ENCODE peak calls at places on chromosome 12, in six cellular contexts. V is naive thymus-derived CD4-positive, alpha-beta T cell; E is lower lobe of right lung; O is tibial artery; Y is body of pancreas; D is CD8-positive, alpha-beta memory T cell. H is an unnamed sample.
A peak's percentile ranks its signal among the peaks of the same experiment; 100 is the strongest.

GRCh38 chr12:22765731-22766130 is 140.8 kb downstream of the ETNK1 start:
- DNase-seq in Y (no peak), E (no peak), D (no peak), O (no peak), V (no peak), H (no peak)

GRCh38 chr12:119258149-119258548 is 76.4 kb upstream of the CCDC60 start:
- DNase-seq in E (no peak), O (no peak), V (no peak), D (no peak), Y (no peak), H (no peak)

GRCh38 chr12:24255920-24256635 is 306.6 kb upstream of the SOX5 start:
- DNase-seq in E (no peak), Y (no peak), D (no peak), V (no peak), O (no peak), H (no peak)

GRCh38 chr12:88559772-88560171 is 20.5 kb downstream of the KITLG start:
- DNase-seq in D (no peak), O (no peak), E (no peak), Y (no peak), V (no peak), H (no peak)

GRCh38 chr12:70400124-70400523 is 34.0 kb downstream of the KCNMB4 start:
- DNase-seq in D (no peak), O (no peak), E (no peak), Y (no peak), V (no peak), H (no peak)

GRCh38 chr12:38110026-38110699 is 206.4 kb upstream of the ALG10B start:
- DNase-seq in D (no peak), V (no peak), O (no peak), E (no peak), Y (no peak), H (no peak)

GRCh38 chr12:3364661-3365264 is 126.2 kb upstream of the PRMT8 start:
- DNase-seq in E (no peak), Y (no peak), V (no peak), O (no peak), D (no peak), H (no peak)

GRCh38 chr12:42482086-42482819 is 107.3 kb downstream of the PRICKLE1 start:
- DNase-seq in V (no peak), O (peak; percentile 32), Y (peak; percentile 73), E (peak; percentile 81), D (no peak), H (peak; percentile 78)

GRCh38 chr12:16349132-16349463 is 1.7 kb downstream of the MGST1 start:
- DNase-seq in Y (peak; percentile 76), V (no peak), D (no peak), O (peak; percentile 83), E (peak; percentile 62), H (no peak)

GRCh38 chr12:67288561-67288960 is 19.4 kb downstream of the CAND1 start:
- DNase-seq in Y (no peak), V (no peak), E (no peak), O (no peak), D (no peak), H (no peak)

GRCh38 chr12:95497031-95497430 is 23.1 kb downstream of the METAP2 start:
- DNase-seq in O (no peak), V (no peak), Y (no peak), D (no peak), E (no peak), H (no peak)

GRCh38 chr12:98758331-98758730 is 113.2 kb downstream of the APAF1 start:
- DNase-seq in V (no peak), Y (no peak), E (no peak), D (no peak), O (peak; percentile 43), H (no peak)

GRCh38 chr12:53543539-53543938 is 36.3 kb upstream of the NPFF start:
- DNase-seq in D (no peak), O (peak; percentile 61), E (peak; percentile 51), Y (peak; percentile 54), V (peak; percentile 61), H (no peak)

GRCh38 chr12:60264094-60264493 is 668.3 kb downstream of the SLC16A7 start:
- DNase-seq in O (no peak), V (no peak), D (no peak), Y (no peak), E (no peak), H (no peak)

DNA sequence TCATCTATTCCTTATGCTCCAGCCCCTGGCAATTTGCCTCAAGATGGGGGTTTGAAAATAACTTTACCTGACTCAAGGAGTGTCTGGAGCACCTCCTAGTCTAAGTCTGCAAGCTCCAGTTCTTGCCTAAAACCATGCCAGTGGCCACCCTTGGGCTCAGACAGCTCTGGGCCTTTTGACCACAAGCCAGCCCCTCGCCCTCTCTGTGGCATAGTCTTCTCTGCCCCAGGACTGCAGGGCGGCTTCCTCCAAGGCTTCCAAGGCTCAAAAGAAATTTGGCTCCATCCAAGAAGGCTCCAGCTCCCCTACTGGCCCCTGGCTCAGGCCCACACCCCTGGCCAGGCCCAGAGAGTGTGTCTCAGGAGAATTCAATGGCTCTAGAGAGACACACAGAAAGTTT is 14.8 kb downstream of the ACVRL1 start:
- DNase-seq in E (no peak), O (no peak), Y (no peak), D (no peak), V (no peak), H (peak; percentile 35)
- H3K4me1 ChIP-seq in E (peaks cover 58% of the 10 kb centered on the region), O (peaks cover 12% of the 10 kb centered on the region), Y (peaks cover 27% of the 10 kb centered on the region), D (no peaks in the 10 kb centered on the region), V (no peaks in the 10 kb centered on the region), H (peaks cover 39% of the 10 kb centered on the region)

GRCh38 chr12:63897931-63898330 is 53.4 kb downstream of the SRGAP1 start:
- DNase-seq in D (no peak), E (no peak), Y (peak; percentile 18), V (no peak), O (no peak), H (no peak)

GRCh38 chr12:63900922-63901793 is 56.7 kb downstream of the SRGAP1 start:
- DNase-seq in Y (peak; percentile 30), D (no peak), E (no peak), V (no peak), O (no peak), H (no peak)

GRCh38 chr12:63899396-63899795 is 54.9 kb downstream of the SRGAP1 start:
- DNase-seq in E (no peak), D (no peak), O (no peak), V (no peak), Y (peak; percentile 79), H (no peak)

GRCh38 chr12:63895841-63896240 is 51.3 kb downstream of the SRGAP1 start:
- DNase-seq in O (no peak), Y (no peak), D (no peak), V (no peak), E (no peak), H (no peak)

GRCh38 chr12:63898764-63899337 is 54.4 kb downstream of the SRGAP1 start:
- DNase-seq in D (no peak), V (no peak), Y (peak; percentile 15), E (no peak), O (no peak), H (no peak)
- H3K27ac ChIP-seq in D (no peak overlapping the region), V (no peak overlapping the region), Y (peak overlapping the region; percentile 80), E (no peak overlapping the region), O (no peak overlapping the region), H (no peak overlapping the region)

GRCh38 chr12:112986291-112986800 is 8.0 kb downstream of the OAS2 start:
- DNase-seq in Y (no peak), E (no peak), D (no peak), O (no peak), V (no peak), H (no peak)

GRCh38 chr12:112992541-112993398 is 14.5 kb downstream of the OAS2 start:
- DNase-seq in E (peak; percentile 53), O (no peak), Y (peak; percentile 33), D (peak; percentile 19), V (peak; percentile 39), H (no peak)

GRCh38 chr12:112985655-112986290 is 7.5 kb downstream of the OAS2 start:
- DNase-seq in D (no peak), E (no peak), O (no peak), Y (no peak), V (no peak), H (no peak)

GRCh38 chr12:112987561-112987960 is 9.2 kb downstream of the OAS2 start:
- DNase-seq in V (no peak), D (no peak), O (no peak), Y (no peak), E (no peak), H (no peak)

DNA sequence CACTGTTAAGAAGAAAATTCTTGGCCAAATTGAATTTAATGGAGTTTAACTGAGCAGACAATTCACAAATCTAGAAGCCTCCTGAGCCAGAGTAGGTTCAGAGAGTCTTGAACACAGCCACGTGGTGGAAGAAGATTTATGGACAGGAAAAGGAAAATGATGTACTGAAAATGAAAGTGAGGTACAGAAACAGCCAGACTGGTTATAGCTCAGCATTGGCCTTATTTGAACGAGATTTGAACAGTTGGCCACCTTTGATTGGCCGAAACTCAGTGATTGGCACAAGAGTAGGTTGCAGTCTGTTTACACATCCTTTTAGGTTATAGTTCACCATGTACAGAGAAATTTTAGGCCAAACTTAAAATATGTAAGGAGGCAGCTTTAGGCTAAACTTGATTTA is 9.9 kb downstream of the OAS2 start:
- DNase-seq in Y (no peak), V (no peak), E (no peak), O (no peak), D (no peak), H (no peak)
- H3K27me3 ChIP-seq in Y (no peaks in the 10 kb centered on the region), V (no peaks in the 10 kb centered on the region), E (no peaks in the 10 kb centered on the region), O (no peaks in the 10 kb centered on the region), D (no peaks in the 10 kb centered on the region), H (no peaks in the 10 kb centered on the region)

GRCh38 chr12:78441737-78442453 is 422.7 kb upstream of the SYT1 start:
- DNase-seq in V (no peak), Y (no peak), O (no peak), D (no peak), E (no peak), H (no peak)
- H3K4me1 ChIP-seq in V (no peaks in the 10 kb centered on the region), Y (no peaks in the 10 kb centered on the region), O (no peaks in the 10 kb centered on the region), D (no peaks in the 10 kb centered on the region), E (no peaks in the 10 kb centered on the region), H (no peaks in the 10 kb centered on the region)

DNA sequence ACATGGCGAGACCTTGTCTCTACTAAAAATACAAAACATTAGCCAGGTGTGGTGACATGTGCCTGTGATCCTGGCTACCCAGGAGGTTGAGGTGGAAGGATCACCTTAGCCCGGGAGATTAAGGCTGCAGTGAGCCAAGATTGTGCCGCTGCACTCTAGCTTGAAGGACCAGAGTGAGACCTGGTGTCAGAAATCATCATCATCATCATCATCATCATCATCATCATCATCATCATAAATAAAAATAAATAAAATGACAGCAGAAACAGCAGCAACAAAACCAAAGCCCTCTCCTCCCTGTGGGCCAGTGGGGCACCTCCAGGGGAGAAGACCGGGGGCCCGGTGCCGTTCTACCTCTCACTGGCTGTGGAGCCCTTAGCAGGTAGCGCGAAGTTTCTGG is 281.9 kb upstream of the CRY1 start:
- DNase-seq in O (no peak), E (no peak), D (no peak), V (no peak), Y (no peak), H (no peak)
- H3K27ac ChIP-seq in O (no peak overlapping the region), E (no peak overlapping the region), D (no peak overlapping the region), V (no peak overlapping the region), Y (no peak overlapping the region), H (no peak overlapping the region)

H was measured in upper lobe of right lung.